ENCODE peak calls at places on chromosomes 12 and 14, in ten cellular contexts. One of them, this sample, is unnamed.

GRCh38 chr14:75568791-75569190 is 9.6 kb upstream of the FLVCR2 start:
- DNase-seq in H1: no peak
- DNase-seq in GM12891: no peak
- DNase-seq in HepG2: no peak
- DNase-seq in suprapubic skin: no peak
- DNase-seq in upper lobe of left lung: no peak
- DNase-seq in K562: no peak
- DNase-seq in GM12878: no peak
- DNase-seq in stomach: no peak
- DNase-seq in HCT116: no peak
- DNase-seq in this sample: no peak

GRCh38 chr14:90508536-90509254 is 111.9 kb downstream of the CALM1 start:
- DNase-seq in stomach: peak
- DNase-seq in HCT116: no peak
- DNase-seq in GM12891: no peak
- DNase-seq in upper lobe of left lung: no peak
- DNase-seq in GM12878: no peak
- DNase-seq in suprapubic skin: no peak
- DNase-seq in HepG2: no peak
- DNase-seq in K562: no peak
- DNase-seq in H1: no peak
- DNase-seq in this sample: no peak

GRCh38 chr12:121132601-121133481 is at the start of gene P2RX7:
- DNase-seq in H1: peak
- DNase-seq in HepG2: no peak
- DNase-seq in HCT116: peak
- DNase-seq in GM12878: peak
- DNase-seq in stomach: peak
- DNase-seq in suprapubic skin: peak
- DNase-seq in upper lobe of left lung: peak
- DNase-seq in K562: peak
- DNase-seq in GM12891: no peak
- DNase-seq in this sample: peak

GRCh38 chr12:6819069-6820030 is 2.3 kb upstream of the GPR162 start:
- DNase-seq in stomach: no peak
- DNase-seq in upper lobe of left lung: no peak
- DNase-seq in GM12878: no peak
- DNase-seq in K562: no peak
- DNase-seq in suprapubic skin: no peak
- DNase-seq in H1: no peak
- DNase-seq in GM12891: no peak
- DNase-seq in HCT116: no peak
- DNase-seq in HepG2: no peak
- DNase-seq in this sample: no peak

GRCh38 chr12:96979532-96979931 is 72.5 kb downstream of the NEDD1 start:
- DNase-seq in HepG2: no peak
- DNase-seq in GM12878: no peak
- DNase-seq in stomach: no peak
- DNase-seq in GM12891: no peak
- DNase-seq in K562: no peak
- DNase-seq in upper lobe of left lung: no peak
- DNase-seq in H1: no peak
- DNase-seq in suprapubic skin: no peak
- DNase-seq in HCT116: no peak
- DNase-seq in this sample: no peak

GRCh38 chr12:12927211-12928079 is 24.5 kb downstream of the GPRC5D start:
- DNase-seq in suprapubic skin: peak
- DNase-seq in GM12878: peak
- DNase-seq in GM12891: no peak
- DNase-seq in H1: peak
- DNase-seq in HCT116: peak
- DNase-seq in K562: peak
- DNase-seq in upper lobe of left lung: peak
- DNase-seq in stomach: peak
- DNase-seq in HepG2: peak
- DNase-seq in this sample: peak

GRCh38 chr12:66898700-66899469 is 220.0 kb upstream of the GRIP1 start:
- DNase-seq in GM12891: no peak
- DNase-seq in HepG2: no peak
- DNase-seq in HCT116: no peak
- DNase-seq in K562: no peak
- DNase-seq in upper lobe of left lung: no peak
- DNase-seq in GM12878: no peak
- DNase-seq in suprapubic skin: no peak
- DNase-seq in stomach: no peak
- DNase-seq in H1: no peak
- DNase-seq in this sample: no peak

GRCh38 chr12:70418101-70418500 is 52.0 kb downstream of the KCNMB4 start:
- DNase-seq in GM12891: no peak
- DNase-seq in suprapubic skin: no peak
- DNase-seq in GM12878: no peak
- DNase-seq in HCT116: no peak
- DNase-seq in K562: peak
- DNase-seq in HepG2: no peak
- DNase-seq in H1: no peak
- DNase-seq in upper lobe of left lung: no peak
- DNase-seq in stomach: no peak
- DNase-seq in this sample: no peak

GRCh38 chr12:55938826-55939501 is 8.0 kb downstream of the DGKA start:
- DNase-seq in stomach: no peak
- DNase-seq in HepG2: no peak
- DNase-seq in suprapubic skin: no peak
- DNase-seq in H1: no peak
- DNase-seq in K562: no peak
- DNase-seq in GM12891: no peak
- DNase-seq in upper lobe of left lung: no peak
- DNase-seq in HCT116: no peak
- DNase-seq in GM12878: no peak
- DNase-seq in this sample: no peak

GRCh38 chr12:57611810-57612710 is 825 bp downstream of the ARHGEF25 start:
- DNase-seq in suprapubic skin: no peak
- DNase-seq in upper lobe of left lung: no peak
- DNase-seq in GM12878: no peak
- DNase-seq in GM12891: no peak
- DNase-seq in stomach: no peak
- DNase-seq in K562: no peak
- DNase-seq in HepG2: no peak
- DNase-seq in H1: no peak
- DNase-seq in HCT116: no peak
- DNase-seq in this sample: no peak

GRCh38 chr12:50166776-50167025 is 468 bp downstream of the CERS5 start:
- DNase-seq in K562: peak
- DNase-seq in GM12878: no peak
- DNase-seq in upper lobe of left lung: no peak
- DNase-seq in H1: no peak
- DNase-seq in GM12891: no peak
- DNase-seq in HCT116: no peak
- DNase-seq in stomach: peak
- DNase-seq in suprapubic skin: no peak
- DNase-seq in HepG2: no peak
- DNase-seq in this sample: no peak

GRCh38 chr14:51472881-51473280 is 178.8 kb upstream of the FRMD6 start:
- DNase-seq in upper lobe of left lung: no peak
- DNase-seq in K562: no peak
- DNase-seq in HCT116: no peak
- DNase-seq in HepG2: no peak
- DNase-seq in GM12891: no peak
- DNase-seq in suprapubic skin: no peak
- DNase-seq in stomach: no peak
- DNase-seq in H1: no peak
- DNase-seq in GM12878: no peak
- DNase-seq in this sample: no peak

GRCh38 chr14:105422695-105423487 is 3.3 kb downstream of the MTA1 start:
- DNase-seq in suprapubic skin: no peak
- DNase-seq in GM12891: no peak
- DNase-seq in stomach: no peak
- DNase-seq in K562: no peak
- DNase-seq in GM12878: no peak
- DNase-seq in upper lobe of left lung: no peak
- DNase-seq in HepG2: no peak
- DNase-seq in HCT116: no peak
- DNase-seq in H1: no peak
- DNase-seq in this sample: peak

GRCh38 chr12:62832528-62832927 is 102.4 kb downstream of the PPM1H start:
- DNase-seq in HepG2: no peak
- DNase-seq in suprapubic skin: no peak
- DNase-seq in GM12878: no peak
- DNase-seq in HCT116: no peak
- DNase-seq in GM12891: no peak
- DNase-seq in H1: no peak
- DNase-seq in upper lobe of left lung: no peak
- DNase-seq in stomach: no peak
- DNase-seq in K562: no peak
- DNase-seq in this sample: no peak

GRCh38 chr12:93297032-93297431 is 80.7 kb upstream of the NUDT4 start:
- DNase-seq in stomach: no peak
- DNase-seq in HepG2: no peak
- DNase-seq in GM12891: no peak
- DNase-seq in GM12878: peak
- DNase-seq in suprapubic skin: no peak
- DNase-seq in K562: no peak
- DNase-seq in upper lobe of left lung: no peak
- DNase-seq in HCT116: no peak
- DNase-seq in H1: no peak
- DNase-seq in this sample: peak

GRCh38 chr14:35576260-35576659 is 42.3 kb downstream of the INSM2 start:
- DNase-seq in upper lobe of left lung: no peak
- DNase-seq in HepG2: peak
- DNase-seq in GM12878: no peak
- DNase-seq in GM12891: no peak
- DNase-seq in HCT116: no peak
- DNase-seq in suprapubic skin: no peak
- DNase-seq in stomach: no peak
- DNase-seq in H1: no peak
- DNase-seq in K562: no peak
- DNase-seq in this sample: no peak

GRCh38 chr14:87805315-87805723 is 187.7 kb downstream of the GALC start:
- DNase-seq in GM12878: no peak
- DNase-seq in upper lobe of left lung: no peak
- DNase-seq in HepG2: peak
- DNase-seq in HCT116: no peak
- DNase-seq in GM12891: peak
- DNase-seq in H1: peak
- DNase-seq in stomach: peak
- DNase-seq in suprapubic skin: no peak
- DNase-seq in K562: peak
- DNase-seq in this sample: peak

GRCh38 chr14:69489495-69489894 is 5.0 kb downstream of the PLEKHD1 start:
- DNase-seq in GM12878: no peak
- DNase-seq in HepG2: no peak
- DNase-seq in HCT116: no peak
- DNase-seq in K562: no peak
- DNase-seq in suprapubic skin: no peak
- DNase-seq in stomach: no peak
- DNase-seq in upper lobe of left lung: no peak
- DNase-seq in H1: no peak
- DNase-seq in GM12891: no peak
- DNase-seq in this sample: no peak
- TF ChIP-seq POLR2AphosphoS5 in GM12878: no peak
- TF ChIP-seq POLR2AphosphoS5 in HepG2: no peak
- TF ChIP-seq POLR2AphosphoS5 in HCT116: no peak
- TF ChIP-seq POLR2AphosphoS5 in K562: no peak
- TF ChIP-seq POLR2AphosphoS5 in suprapubic skin: no peak
- TF ChIP-seq POLR2AphosphoS5 in stomach: no peak
- TF ChIP-seq POLR2AphosphoS5 in upper lobe of left lung: no peak
- TF ChIP-seq POLR2AphosphoS5 in H1: no peak
- TF ChIP-seq POLR2AphosphoS5 in GM12891: no peak
- TF ChIP-seq POLR2AphosphoS5 in this sample: no peak

GRCh38 chr12:78703820-78704525 is 160.6 kb upstream of the SYT1 start:
- DNase-seq in stomach: no peak
- DNase-seq in upper lobe of left lung: no peak
- DNase-seq in K562: no peak
- DNase-seq in H1: no peak
- DNase-seq in HepG2: no peak
- DNase-seq in suprapubic skin: no peak
- DNase-seq in GM12878: no peak
- DNase-seq in HCT116: peak
- DNase-seq in GM12891: no peak
- DNase-seq in this sample: no peak
- TF ChIP-seq POLR2A in stomach: no peak
- TF ChIP-seq POLR2A in upper lobe of left lung: no peak
- TF ChIP-seq POLR2A in K562: no peak
- TF ChIP-seq POLR2A in H1: no peak
- TF ChIP-seq POLR2A in HepG2: no peak
- TF ChIP-seq POLR2A in suprapubic skin: no peak
- TF ChIP-seq POLR2A in GM12878: no peak
- TF ChIP-seq POLR2A in HCT116: no peak
- TF ChIP-seq POLR2A in GM12891: no peak
- TF ChIP-seq POLR2A in this sample: no peak

GRCh38 chr12:109927622-109928021 is 27.5 kb downstream of the TCHP start:
- DNase-seq in upper lobe of left lung: no peak
- DNase-seq in GM12891: peak
- DNase-seq in stomach: peak
- DNase-seq in GM12878: no peak
- DNase-seq in HepG2: peak
- DNase-seq in HCT116: peak
- DNase-seq in suprapubic skin: peak
- DNase-seq in H1: peak
- DNase-seq in K562: peak
- DNase-seq in this sample: no peak
- TF ChIP-seq POLR2AphosphoS5 in upper lobe of left lung: no peak
- TF ChIP-seq POLR2AphosphoS5 in GM12891: no peak
- TF ChIP-seq POLR2AphosphoS5 in stomach: no peak
- TF ChIP-seq POLR2AphosphoS5 in GM12878: no peak
- TF ChIP-seq POLR2AphosphoS5 in HepG2: no peak
- TF ChIP-seq POLR2AphosphoS5 in HCT116: no peak
- TF ChIP-seq POLR2AphosphoS5 in suprapubic skin: no peak
- TF ChIP-seq POLR2AphosphoS5 in H1: no peak
- TF ChIP-seq POLR2AphosphoS5 in K562: no peak
- TF ChIP-seq POLR2AphosphoS5 in this sample: no peak

DNA sequence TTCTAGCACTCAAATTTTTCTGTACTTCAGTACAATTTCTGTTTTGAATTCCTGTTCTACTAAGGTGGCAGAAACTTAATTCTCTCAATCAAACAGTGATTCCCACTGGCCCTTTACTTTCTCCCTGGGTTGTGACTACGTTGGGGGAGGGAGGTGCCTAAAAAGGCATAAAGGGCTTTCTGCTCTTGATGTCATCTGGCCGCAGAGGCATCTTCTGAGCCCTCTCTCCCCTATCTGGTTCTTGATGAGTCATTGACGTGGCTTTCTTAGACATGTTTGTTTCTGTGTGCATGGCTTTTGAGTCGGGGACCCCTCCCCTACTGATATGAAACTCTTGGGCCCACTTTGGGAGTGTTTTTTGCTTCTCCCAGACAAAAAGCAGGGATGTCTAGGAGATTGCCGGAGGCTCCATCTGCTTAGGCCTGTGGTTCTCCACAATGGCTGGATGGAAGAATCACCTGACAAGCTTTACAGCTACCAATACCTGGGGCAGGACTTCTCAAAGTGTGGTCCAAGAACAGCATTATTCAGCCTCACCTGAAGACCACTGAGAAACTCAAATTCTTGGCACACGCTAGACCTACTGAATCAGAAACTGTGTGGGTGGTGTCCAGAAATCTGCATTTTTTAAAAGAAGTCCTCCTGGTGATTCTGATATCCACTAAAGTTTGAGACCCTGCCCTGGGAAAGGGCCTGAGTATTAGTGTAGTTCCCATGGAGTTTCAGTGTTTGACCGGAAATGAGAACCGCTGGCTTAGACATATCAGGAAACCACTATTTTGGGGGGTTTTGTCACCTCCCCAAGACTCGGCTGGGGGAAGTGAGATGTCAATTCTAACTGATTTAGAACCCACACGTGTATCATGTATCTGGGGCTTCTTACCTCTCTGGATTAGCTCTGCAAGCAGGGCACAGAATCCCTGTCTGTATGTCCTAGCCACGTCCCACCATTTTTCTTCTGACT is 395.7 kb upstream of the PDE3A start:
- DNase-seq in stomach: no peak
- DNase-seq in H1: no peak
- DNase-seq in HepG2: no peak
- DNase-seq in K562: no peak
- DNase-seq in GM12878: peak
- DNase-seq in suprapubic skin: no peak
- DNase-seq in upper lobe of left lung: no peak
- DNase-seq in GM12891: no peak
- DNase-seq in HCT116: no peak
- DNase-seq in this sample: no peak
- TF ChIP-seq POLR2A in stomach: no peak
- TF ChIP-seq POLR2A in H1: no peak
- TF ChIP-seq POLR2A in HepG2: no peak
- TF ChIP-seq POLR2A in K562: no peak
- TF ChIP-seq POLR2A in GM12878: no peak
- TF ChIP-seq POLR2A in suprapubic skin: no peak
- TF ChIP-seq POLR2A in upper lobe of left lung: no peak
- TF ChIP-seq POLR2A in GM12891: no peak
- TF ChIP-seq POLR2A in HCT116: no peak
- TF ChIP-seq POLR2A in this sample: no peak